ENCODE peak calls at places on chromosomes 6 and 20, in four cellular contexts. A is activated CD8-positive, alpha-beta T cell treated with anti-CD3 and anti-CD28 coated beads for 36 hours; M is neural crest cell; T is astrocyte of the cerebellum. X is an unnamed sample.

GRCh38 chr20:40251284-40251932 is 437.6 kb downstream of the MAFB start:
- DNase-seq in M (no peak), T (no peak), A (peak), X (no peak)

GRCh38 chr6:129890701-129891100 is 29.6 kb upstream of the TMEM244 start:
- DNase-seq in T (no peak), A (peak), M (no peak), X (no peak)

GRCh38 chr6:46901747-46902362 is 19.9 kb downstream of the ADGRF5 start:
- DNase-seq in A (no peak), M (no peak), T (no peak), X (no peak)

GRCh38 chr6:41013473-41014153 is 25.4 kb downstream of the UNC5CL start:
- DNase-seq in T (no peak), A (no peak), M (no peak), X (no peak)

GRCh38 chr6:152380351-152380767 is 256.8 kb downstream of the SYNE1 start:
- DNase-seq in M (no peak), A (no peak), T (peak), X (no peak)

GRCh38 chr6:26157150-26157837 is 70.1 kb downstream of the HFE start:
- DNase-seq in M (peak), A (peak), T (no peak), X (no peak)

GRCh38 chr20:51496964-51497363 is 45.6 kb downstream of the NFATC2 start:
- DNase-seq in A (no peak), M (no peak), T (no peak), X (no peak)

GRCh38 chr20:57661201-57662027 is 41.2 kb upstream of the ZBP1 start:
- DNase-seq in M (no peak), T (no peak), A (no peak), X (peak)

GRCh38 chr20:51768759-51769517 is 748 bp upstream of the ATP9A start:
- DNase-seq in A (peak), T (no peak), M (no peak), X (peak)

GRCh38 chr6:165986647-165987482 is 180.8 kb downstream of the TBXT start:
- DNase-seq in A (no peak), M (no peak), T (no peak), X (no peak)

GRCh38 chr6:15325540-15325955 is 79.7 kb downstream of the JARID2 start:
- DNase-seq in M (no peak), A (no peak), T (no peak), X (no peak)

GRCh38 chr6:45024610-45025009 is 303.5 kb upstream of the RUNX2 start:
- DNase-seq in T (no peak), A (no peak), M (no peak), X (no peak)

GRCh38 chr20:63021356-63022321 is 14.9 kb upstream of the BHLHE23 start:
- DNase-seq in A (no peak), M (no peak), T (no peak), X (peak)

GRCh38 chr6:13289789-13290318 is 38.5 kb downstream of the TBC1D7 start:
- DNase-seq in T (no peak), M (no peak), A (no peak), X (no peak)

GRCh38 chr20:20019123-20019522 is 2.0 kb downstream of the NAA20 start:
- DNase-seq in M (no peak), T (no peak), A (no peak), X (no peak)

GRCh38 chr6:70289299-70289698 is 13.6 kb downstream of the COL9A1 start:
- DNase-seq in T (no peak), A (no peak), M (no peak), X (no peak)

GRCh38 chr6:13407709-13408695 is 79.4 kb downstream of the GFOD1 start:
- DNase-seq in T (no peak), A (no peak), M (no peak), X (no peak)

GRCh38 chr6:158662607-158663464 is 13.0 kb downstream of the SYTL3 start:
- DNase-seq in T (peak), A (no peak), M (no peak), X (no peak)

GRCh38 chr6:66655420-66655819 is 948.4 kb upstream of the EYS start:
- DNase-seq in M (no peak), A (no peak), T (no peak), X (peak)

GRCh38 chr6:160919713-160920112 is 71.9 kb upstream of the MAP3K4 start:
- DNase-seq in A (no peak), M (no peak), T (peak), X (no peak)

GRCh38 chr20:62921119-62921687 is 5.1 kb downstream of the DIDO1 start:
- DNase-seq in M (peak), T (no peak), A (peak), X (no peak)

GRCh38 chr20:57794600-57795346 is 85.0 kb upstream of the PMEPA1 start:
- DNase-seq in T (peak), M (no peak), A (no peak), X (no peak)

GRCh38 chr20:40286991-40287531 is 402.0 kb downstream of the MAFB start:
- DNase-seq in A (no peak), M (no peak), T (no peak), X (peak)

GRCh38 chr6:134739299-134740090 is 210.4 kb downstream of the ALDH8A1 start:
- DNase-seq in A (no peak), T (no peak), M (no peak), X (no peak)

GRCh38 chr6:41027251-41027650 is 11.8 kb downstream of the UNC5CL start:
- DNase-seq in A (no peak), T (no peak), M (no peak), X (no peak)

GRCh38 chr20:5844063-5844681 is 94.0 kb downstream of the SHLD1 start:
- DNase-seq in M (no peak), A (peak), T (no peak), X (no peak)

GRCh38 chr20:19074828-19075516 is 137.5 kb upstream of the SLC24A3 start:
- DNase-seq in A (peak), M (no peak), T (no peak), X (no peak)

GRCh38 chr6:87473419-87473903 is 687 bp downstream of the SLC35A1 start:
- DNase-seq in M (no peak), T (peak), A (peak), X (no peak)

GRCh38 chr6:119128252-119128912 is 49.9 kb upstream of the FAM184A start:
- DNase-seq in A (no peak), T (no peak), M (no peak), X (no peak)

GRCh38 chr6:15493437-15494168 is 169.2 kb downstream of the DTNBP1 start:
- DNase-seq in M (no peak), A (no peak), T (no peak), X (no peak)

GRCh38 chr20:21767200-21767738 is 61.8 kb downstream of the PAX1 start:
- DNase-seq in M (no peak), T (no peak), A (no peak), X (no peak)

GRCh38 chr6:117265425-117266266 is at the start of gene VGLL2:
- DNase-seq in T (no peak), A (no peak), M (peak), X (peak)

GRCh38 chr20:16518068-16518783 is 55.0 kb downstream of the KIF16B start:
- DNase-seq in M (peak), A (peak), T (peak), X (no peak)

GRCh38 chr6:135651964-135652755 is 154.6 kb upstream of the AHI1 start:
- DNase-seq in M (no peak), T (no peak), A (no peak), X (no peak)

GRCh38 chr20:34974246-34974645 is 18.6 kb downstream of the MYH7B start:
- DNase-seq in A (no peak), M (no peak), T (no peak), X (no peak)

GRCh38 chr6:2158596-2159271 is 86.7 kb downstream of the GMDS start:
- DNase-seq in T (no peak), A (peak), M (peak), X (no peak)
- TF ChIP-seq CTCF in T (peak), A (peak), M (peak), X (peak)

DNA sequence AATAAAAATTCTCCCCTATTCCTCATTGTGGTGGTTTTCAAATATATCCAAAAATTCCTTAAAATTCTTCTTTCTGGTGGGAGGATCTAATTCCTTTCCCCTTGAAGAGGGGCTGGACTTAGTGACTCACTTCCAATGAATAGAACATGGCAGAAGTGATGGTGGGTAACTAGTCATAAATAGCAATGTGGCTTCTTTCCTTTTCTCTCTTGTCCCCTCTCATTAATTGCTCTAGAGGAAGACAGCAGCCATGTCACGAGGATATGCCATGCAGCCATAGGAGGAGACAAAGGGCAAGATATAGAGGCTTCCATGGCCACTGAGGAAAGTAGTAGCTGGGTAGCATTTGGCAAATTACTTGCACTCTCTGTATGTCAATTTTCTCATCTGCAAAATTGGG is 5.9 kb downstream of the VNN2 start:
- DNase-seq in T (no peak), A (no peak), M (no peak), X (no peak)
- TF ChIP-seq CTCF in T (no peak), A (no peak), M (no peak), X (no peak)

GRCh38 chr6:72217626-72218025 is 331.3 kb downstream of the RIMS1 start:
- DNase-seq in T (no peak), A (no peak), M (no peak), X (no peak)

GRCh38 chr6:72219536-72219935 is 333.2 kb downstream of the RIMS1 start:
- DNase-seq in M (no peak), A (no peak), T (no peak), X (no peak)

GRCh38 chr6:72212686-72213085 is 326.3 kb downstream of the RIMS1 start:
- DNase-seq in M (no peak), A (no peak), T (no peak), X (no peak)

GRCh38 chr6:72216222-72217106 is 330.1 kb downstream of the RIMS1 start:
- DNase-seq in A (no peak), T (no peak), M (no peak), X (no peak)

GRCh38 chr6:72218125-72218524 is 331.8 kb downstream of the RIMS1 start:
- DNase-seq in M (peak), T (peak), A (peak), X (peak)
- TF ChIP-seq CTCF in M (peak), T (peak), A (no peak), X (peak)

GRCh38 chr6:68653074-68653705 is 18.1 kb downstream of the ADGRB3 start:
- DNase-seq in T (no peak), M (no peak), A (no peak), X (no peak)

GRCh38 chr6:68649669-68650068 is 14.6 kb downstream of the ADGRB3 start:
- DNase-seq in T (no peak), A (no peak), M (no peak), X (no peak)

GRCh38 chr6:68652117-68652536 is 17.0 kb downstream of the ADGRB3 start:
- DNase-seq in M (no peak), T (no peak), A (no peak), X (no peak)

GRCh38 chr6:68650142-68650541 is 15.1 kb downstream of the ADGRB3 start:
- DNase-seq in T (no peak), M (no peak), A (no peak), X (no peak)

DNA sequence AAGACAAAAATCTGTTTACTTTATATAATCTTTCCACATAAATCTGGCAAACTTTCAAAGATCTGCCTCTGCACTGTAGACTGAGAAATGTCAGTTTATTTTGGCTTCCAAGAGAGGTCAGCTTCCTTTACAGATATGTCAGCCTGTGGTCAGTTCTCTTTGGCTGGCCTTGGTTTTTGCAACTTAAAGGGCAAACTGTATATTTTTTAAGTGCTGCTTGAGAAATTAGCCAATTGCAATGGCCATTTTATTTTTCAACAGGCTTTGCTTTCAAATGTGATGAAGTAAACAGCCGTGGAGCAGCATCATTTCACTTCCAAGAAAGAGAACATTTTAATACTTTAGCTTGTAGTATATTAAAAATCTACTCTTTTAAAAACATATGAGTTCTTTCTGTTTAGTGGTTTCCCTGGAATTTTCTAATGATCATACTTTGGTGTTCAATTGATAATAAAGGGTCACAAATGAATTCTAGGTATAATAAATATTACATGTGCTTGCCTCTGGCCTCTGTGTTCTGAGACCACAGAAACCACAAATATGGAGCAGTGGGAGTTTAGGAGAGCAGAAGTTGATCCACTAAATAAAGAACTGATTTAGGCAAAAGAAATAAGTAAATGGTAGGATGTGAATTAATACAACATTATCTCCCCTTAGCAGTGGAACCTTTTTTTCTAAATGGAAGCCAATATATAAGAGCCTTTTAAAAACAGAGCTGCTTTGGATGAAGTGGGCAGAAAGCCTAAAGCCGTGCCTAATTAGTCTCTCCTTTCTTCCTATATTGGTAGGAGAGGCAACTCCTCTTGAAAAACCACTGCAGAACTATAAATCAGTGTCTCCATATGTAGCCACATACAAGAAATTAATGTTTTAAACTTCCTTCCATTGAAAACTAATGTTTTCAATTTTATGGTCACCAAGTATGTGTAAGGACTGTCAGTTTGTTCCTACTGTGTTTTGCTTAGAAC is 16.2 kb downstream of the ADGRB3 start:
- DNase-seq in M (no peak), T (peak), A (no peak), X (no peak)
- TF ChIP-seq CTCF in M (no peak), T (no peak), A (no peak), X (no peak)

GRCh38 chr6:99905209-99906106 is 88.6 kb downstream of the MCHR2 start:
- DNase-seq in A (peak), M (no peak), T (peak), X (no peak)
- TF ChIP-seq CTCF in A (peak), M (peak), T (peak), X (peak)

GRCh38 chr6:169323221-169323620 is 69.6 kb upstream of the THBS2 start:
- DNase-seq in T (no peak), A (no peak), M (no peak), X (no peak)

GRCh38 chr6:169324086-169324485 is 70.4 kb upstream of the THBS2 start:
- DNase-seq in M (no peak), T (no peak), A (no peak), X (no peak)

GRCh38 chr6:169328112-169328801 is 74.6 kb upstream of the THBS2 start:
- DNase-seq in A (no peak), M (no peak), T (peak), X (no peak)

GRCh38 chr6:169324661-169325459 is 71.2 kb upstream of the THBS2 start:
- DNase-seq in A (no peak), M (no peak), T (no peak), X (no peak)

DNA sequence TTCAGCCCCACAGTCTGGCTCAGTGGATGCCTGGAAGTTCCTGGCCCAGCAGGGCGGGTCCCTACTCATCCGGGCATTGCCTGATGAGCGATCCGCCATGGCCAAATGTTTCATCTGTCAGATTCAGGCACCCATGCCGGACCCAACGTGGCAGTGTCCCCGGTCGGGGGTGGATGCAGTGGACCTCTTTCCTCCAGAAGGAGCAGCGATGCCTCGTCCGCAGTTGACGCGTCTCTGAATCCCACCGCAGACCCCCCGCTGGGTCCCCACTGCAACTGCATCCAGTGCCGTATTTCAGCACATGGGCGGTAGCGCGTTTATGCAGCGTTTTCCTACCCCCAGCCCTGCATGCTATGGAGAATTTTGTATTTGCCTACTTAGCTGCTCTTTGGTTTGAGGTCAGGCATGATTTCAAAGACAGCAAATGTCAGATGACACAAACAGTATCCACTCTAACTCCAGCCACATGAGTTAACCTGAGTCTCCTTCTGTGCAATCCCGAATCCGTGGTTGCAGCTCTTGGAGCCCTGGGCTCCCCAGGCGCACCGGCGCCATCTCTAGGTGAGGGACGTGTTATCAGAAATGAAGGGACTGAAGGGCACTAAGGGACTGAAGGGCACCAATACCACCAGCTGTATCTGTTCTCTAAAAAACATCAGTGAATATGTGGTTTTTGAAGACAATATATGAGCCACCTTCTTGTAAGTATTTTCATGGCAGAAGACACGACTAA is 72.6 kb upstream of the THBS2 start:
- DNase-seq in A (peak), M (no peak), T (no peak), X (no peak)
- TF ChIP-seq CTCF in A (no peak), M (no peak), T (no peak), X (peak)

X was measured in chondrocyte.